ENCODE peak calls at places on chromosome 5, in six cellular contexts. I is ovary, L is suprapubic skin, F is breast epithelium, S is A549, X is NB4. Z is an unnamed sample.

GRCh38 chr5:77210091-77211012 is at the start of gene PDE8B:
- DNase-seq in L (no peak), S (no peak), X (peak), I (peak), F (no peak), Z (no peak)

GRCh38 chr5:33166522-33166921 is 274.2 kb upstream of the TARS1 start:
- DNase-seq in F (no peak), S (no peak), I (no peak), X (peak), L (no peak), Z (no peak)

GRCh38 chr5:80269991-80270438 is 14.2 kb upstream of the SERINC5 start:
- DNase-seq in L (no peak), I (no peak), X (no peak), F (no peak), S (no peak), Z (no peak)

GRCh38 chr5:937151-937924 is 44.7 kb downstream of the TRIP13 start:
- DNase-seq in S (no peak), F (no peak), I (no peak), L (no peak), X (no peak), Z (no peak)

GRCh38 chr5:173454764-173455598 is 126.8 kb upstream of the STC2 start:
- DNase-seq in I (no peak), S (peak), X (peak), L (peak), F (peak), Z (peak)

GRCh38 chr5:103424008-103424407 is 138.6 kb downstream of the NUDT12 start:
- DNase-seq in F (no peak), I (no peak), X (no peak), L (no peak), S (no peak), Z (no peak)

GRCh38 chr5:51567636-51568035 is 184.4 kb downstream of the ISL1 start:
- DNase-seq in I (no peak), X (no peak), F (no peak), L (no peak), S (no peak), Z (no peak)

GRCh38 chr5:178429156-178429468 is 161.1 kb downstream of the COL23A1 start:
- DNase-seq in F (no peak), X (no peak), L (no peak), I (no peak), S (no peak), Z (no peak)

GRCh38 chr5:171945066-171945465 is 61.4 kb downstream of the FBXW11 start:
- DNase-seq in L (no peak), X (no peak), F (no peak), I (no peak), S (no peak), Z (no peak)

GRCh38 chr5:111756701-111757581 is at the start of gene NREP:
- DNase-seq in S (peak), X (peak), I (peak), L (peak), F (peak), Z (peak)

DNA sequence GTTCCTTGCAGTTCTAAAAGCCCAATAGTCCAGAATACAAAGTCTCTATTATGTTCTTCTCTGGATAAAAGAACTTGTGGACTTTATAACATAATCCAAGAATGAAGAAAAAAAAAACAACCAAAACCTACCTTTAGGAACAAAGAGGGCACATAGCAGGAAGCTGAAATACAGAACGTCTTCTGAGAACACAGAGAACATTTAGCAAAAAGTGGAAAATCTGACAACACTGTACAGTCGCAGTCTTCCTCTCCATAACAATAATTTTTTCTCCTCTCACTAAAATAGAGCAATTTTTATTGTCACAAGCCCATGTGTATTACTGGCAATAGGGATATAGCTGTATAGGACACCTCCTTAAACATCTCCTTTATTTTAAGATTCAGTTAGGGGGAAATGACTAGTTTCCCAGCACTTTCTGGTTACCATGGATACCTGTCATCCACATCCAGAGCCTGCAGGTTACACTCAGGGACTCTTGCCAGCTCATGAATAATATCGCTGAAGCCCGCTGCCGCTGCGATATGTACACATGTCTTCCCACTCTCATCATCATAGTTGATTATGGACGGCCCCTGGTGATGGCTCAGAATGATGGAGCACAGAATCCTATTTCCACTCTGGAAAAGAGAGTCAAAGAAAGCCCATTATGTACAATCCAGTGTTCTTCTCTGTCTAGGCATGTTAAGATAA is 106.5 kb downstream of the ANKRD55 start:
- DNase-seq in L (no peak), I (no peak), S (peak), X (no peak), F (no peak), Z (no peak)
- H3K4me3 ChIP-seq in L (no peak), I (no peak), S (no peak), X (no peak), F (no peak), Z (no peak)

GRCh38 chr5:52800394-52801213 is 12.9 kb downstream of the ITGA1 start:
- DNase-seq in L (peak), I (peak), S (peak), F (peak), X (peak), Z (peak)
- TF ChIP-seq POLR2A in L (no peak), I (no peak), S (peak), F (no peak), X (no peak), Z (peak)

GRCh38 chr5:149902177-149902576 is 42.4 kb downstream of the PDE6A start:
- DNase-seq in S (peak), F (no peak), L (no peak), I (no peak), X (peak), Z (no peak)

GRCh38 chr5:149898811-149899210 is 45.8 kb downstream of the PDE6A start:
- DNase-seq in X (no peak), L (no peak), F (no peak), I (no peak), S (no peak), Z (no peak)

GRCh38 chr5:149901511-149901910 is 43.1 kb downstream of the PDE6A start:
- DNase-seq in F (no peak), X (no peak), I (no peak), L (no peak), S (no peak), Z (no peak)

GRCh38 chr5:149903441-149903840 is 41.2 kb downstream of the PDE6A start:
- DNase-seq in X (no peak), S (no peak), F (no peak), I (no peak), L (no peak), Z (no peak)

DNA sequence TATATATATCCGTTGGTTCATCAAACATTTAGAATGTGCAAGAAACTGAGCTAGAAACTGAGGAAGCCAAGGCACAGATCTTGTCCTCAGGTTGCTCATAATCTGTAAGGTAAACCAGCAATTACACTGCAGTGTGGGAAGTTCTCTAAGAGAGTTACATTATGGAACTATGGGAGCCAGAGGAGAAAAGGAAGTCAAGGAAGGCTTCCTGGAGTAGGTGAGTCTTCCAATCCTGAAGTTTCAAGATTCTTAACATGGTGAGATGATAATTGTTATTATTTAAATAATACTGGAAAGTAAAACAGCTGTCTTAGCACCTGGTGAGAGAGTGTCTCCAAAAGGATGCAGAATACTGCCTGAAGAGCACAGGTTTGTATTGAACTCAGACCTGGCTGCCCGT is 44.2 kb downstream of the PDE6A start:
- DNase-seq in I (no peak), X (no peak), F (no peak), S (no peak), L (no peak), Z (no peak)
- H3K4me3 ChIP-seq in I (no peak), X (no peak), F (no peak), S (no peak), L (no peak), Z (no peak)

DNA sequence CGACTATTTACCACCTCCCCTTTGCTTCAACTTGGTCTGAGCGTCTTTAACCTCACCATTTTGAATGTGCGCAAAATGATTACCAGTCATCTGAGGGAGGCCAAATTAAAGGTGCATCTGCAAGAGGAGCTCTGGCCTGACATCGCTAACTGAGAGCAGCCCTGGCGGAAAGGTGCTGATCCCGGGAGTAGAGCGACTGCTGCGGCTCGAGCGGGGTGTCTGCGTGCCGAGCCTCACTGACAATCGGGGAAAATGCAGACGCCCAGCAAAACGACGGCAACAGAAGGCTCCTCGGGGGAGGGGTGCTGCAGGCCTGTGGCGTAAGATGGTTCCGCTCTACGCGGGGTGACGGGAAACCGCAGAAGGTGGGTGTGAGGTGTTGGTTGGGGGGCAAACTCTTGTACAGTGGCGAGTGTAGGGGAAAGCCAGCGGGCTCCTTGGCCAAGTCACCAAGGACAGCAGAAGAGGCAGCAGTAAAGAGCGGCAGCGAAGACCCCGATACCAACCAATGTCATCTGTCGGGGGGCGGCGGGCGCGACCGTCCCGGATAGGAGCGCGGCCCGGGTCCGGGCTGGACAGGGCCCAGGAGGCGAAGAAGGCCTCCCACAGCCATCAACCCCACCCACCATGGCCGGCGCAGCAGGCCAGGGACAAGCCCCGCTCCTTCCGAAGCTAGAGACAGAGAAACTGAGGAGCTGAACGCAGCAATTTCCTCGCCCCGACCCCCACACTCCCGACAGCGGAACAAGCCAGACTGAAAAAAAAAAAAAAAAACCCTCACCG is 522 bp downstream of the PJA2 start:
- DNase-seq in L (peak), X (peak), S (peak), F (peak), I (peak), Z (peak)
- TF ChIP-seq POLR2A in L (peak), X (peak), S (no peak), F (no peak), I (no peak), Z (no peak)

GRCh38 chr5:42952575-42952974 is 87.5 kb downstream of the ANXA2R start:
- DNase-seq in X (no peak), I (no peak), F (no peak), S (no peak), L (no peak), Z (no peak)

GRCh38 chr5:42950091-42950465 is 90.0 kb downstream of the ANXA2R start:
- DNase-seq in F (no peak), X (no peak), L (no peak), S (no peak), I (no peak), Z (no peak)

GRCh38 chr5:42951847-42952411 is 88.2 kb downstream of the ANXA2R start:
- DNase-seq in S (no peak), X (no peak), F (no peak), L (no peak), I (peak), Z (peak)

GRCh38 chr5:42950466-42951168 is 89.5 kb downstream of the ANXA2R start:
- DNase-seq in L (peak), F (peak), S (peak), X (peak), I (peak), Z (peak)

GRCh38 chr5:42951169-42951846 is 88.8 kb downstream of the ANXA2R start:
- DNase-seq in S (no peak), I (peak), L (peak), F (no peak), X (peak), Z (peak)
- H3K4me3 ChIP-seq in S (peak), I (peak), L (peak), F (peak), X (no peak), Z (peak)

GRCh38 chr5:6787941-6788340 is 74.7 kb downstream of the TENT4A start:
- DNase-seq in X (no peak), L (no peak), S (no peak), F (no peak), I (no peak), Z (no peak)

GRCh38 chr5:6785861-6786180 is 72.6 kb downstream of the TENT4A start:
- DNase-seq in X (peak), L (no peak), I (no peak), F (no peak), S (no peak), Z (no peak)

GRCh38 chr5:6784481-6784880 is 71.2 kb downstream of the TENT4A start:
- DNase-seq in S (no peak), X (no peak), F (no peak), L (no peak), I (no peak), Z (no peak)

GRCh38 chr5:6783787-6784186 is 70.6 kb downstream of the TENT4A start:
- DNase-seq in S (no peak), L (no peak), I (no peak), F (no peak), X (peak), Z (no peak)

DNA sequence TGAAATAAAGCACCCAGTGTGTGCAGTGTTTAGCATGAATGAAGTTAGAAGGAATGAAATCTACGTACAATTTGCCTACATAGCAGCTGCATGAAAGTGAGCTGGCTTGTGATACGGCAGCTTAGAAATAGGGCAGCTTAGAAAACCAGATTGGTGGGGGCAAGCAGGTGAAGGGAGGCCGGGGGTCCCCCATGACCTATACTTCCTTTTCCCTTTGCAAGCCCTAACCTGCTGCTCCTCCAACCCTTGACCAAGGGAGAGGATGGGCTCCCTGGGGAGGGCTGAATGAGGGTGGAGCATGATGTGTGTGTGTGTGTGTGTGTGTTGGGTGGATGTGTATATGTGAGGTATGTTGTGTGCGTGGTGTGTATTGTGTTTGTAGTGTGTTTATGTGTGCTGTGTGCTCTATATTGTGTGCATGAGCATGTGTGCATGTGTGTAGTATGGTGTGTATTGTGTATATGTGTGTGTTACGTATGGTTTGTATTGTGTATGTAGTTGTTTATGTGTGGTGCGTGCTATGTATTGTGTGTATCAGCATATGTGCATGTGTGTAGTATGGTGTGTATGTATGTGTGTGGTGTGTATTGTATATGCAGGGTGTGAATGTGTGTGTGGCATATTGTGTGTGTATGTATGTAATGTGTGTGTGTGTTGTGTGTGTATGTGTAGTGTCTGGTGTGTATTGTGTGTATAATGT is 72.1 kb downstream of the TENT4A start:
- DNase-seq in L (no peak), S (no peak), F (no peak), I (no peak), X (no peak), Z (no peak)
- TF ChIP-seq POLR2A in L (no peak), S (no peak), F (no peak), I (no peak), X (no peak), Z (no peak)

Z was measured in adrenal gland.